ENCODE peak calls at places on chromosomes 7 and 10, in six cellular contexts. T, B, M, S, Z and U are unnamed samples.

GRCh38 chr7:102318482-102318971 is 31.9 kb downstream of the SH2B2 start:
- DNase-seq in S (no peak), T (no peak), M (peak; percentile 52), Z (no peak), B (no peak), U (no peak)

GRCh38 chr10:118669020-118669766 is 73.7 kb upstream of the PRLHR start:
- DNase-seq in S (no peak), T (no peak), Z (no peak), B (no peak), M (no peak), U (no peak)

GRCh38 chr10:104937528-104937927 is 296.4 kb downstream of the SORCS3 start:
- DNase-seq in Z (no peak), S (no peak), B (no peak), M (peak; percentile 91), T (no peak), U (no peak)

GRCh38 chr10:44984671-44985101 is 6.1 kb upstream of the DEPP1 start:
- DNase-seq in Z (no peak), M (peak; percentile 8), S (no peak), B (peak; percentile 52), T (no peak), U (no peak)

GRCh38 chr7:99943641-99944507 is 14.5 kb upstream of the GJC3 start:
- DNase-seq in T (no peak), B (no peak), S (no peak), M (no peak), Z (peak; percentile 48), U (no peak)

GRCh38 chr10:90969947-90970673 is 49.2 kb upstream of the ANKRD1 start:
- DNase-seq in T (no peak), Z (no peak), S (no peak), B (no peak), M (no peak), U (no peak)

GRCh38 chr10:126090911-126091728 is 194.8 kb downstream of the FANK1 start:
- DNase-seq in Z (no peak), M (no peak), T (no peak), B (no peak), S (peak; percentile 51), U (no peak)

GRCh38 chr7:85972504-85973141 is 671.1 kb upstream of the GRM3 start:
- DNase-seq in T (no peak), M (no peak), B (peak; percentile 61), S (no peak), Z (no peak), U (no peak)

GRCh38 chr7:82678259-82678658 is 234.7 kb upstream of the CACNA2D1 start:
- DNase-seq in B (no peak), T (no peak), S (no peak), M (no peak), Z (no peak), U (no peak)

GRCh38 chr7:6198687-6199595 is 73.5 kb downstream of the CYTH3 start:
- DNase-seq in M (no peak), S (no peak), B (no peak), Z (no peak), T (no peak), U (no peak)

GRCh38 chr7:134690016-134690415 is 43.4 kb downstream of the BPGM start:
- DNase-seq in S (no peak), B (no peak), T (no peak), M (no peak), Z (no peak), U (no peak)

GRCh38 chr7:15977663-15978062 is 291.2 kb upstream of the MEOX2 start:
- DNase-seq in T (no peak), Z (no peak), M (no peak), B (no peak), S (no peak), U (no peak)

GRCh38 chr7:130114776-130115175 is 44.4 kb downstream of the KLHDC10 start:
- DNase-seq in B (no peak), T (no peak), S (no peak), M (no peak), Z (no peak), U (no peak)

GRCh38 chr10:100713859-100714565 is 31.4 kb upstream of the PAX2 start:
- DNase-seq in Z (no peak), T (no peak), B (peak; percentile 39), S (no peak), M (no peak), U (no peak)
- H3K27me3 ChIP-seq in Z (peaks cover 85% of the 10 kb centered on the region), T (peaks cover 100% of the 10 kb centered on the region), B (peaks cover 99% of the 10 kb centered on the region), S (peaks cover 57% of the 10 kb centered on the region), M (no peaks in the 10 kb centered on the region), U (no peaks in the 10 kb centered on the region)

GRCh38 chr7:12686894-12687212 is 580 bp upstream of the ARL4A start:
- DNase-seq in M (no peak), T (no peak), Z (no peak), B (no peak), S (no peak), U (no peak)
- TF ChIP-seq CTCF in M (no peak), T (peak; percentile 54), Z (no peak), B (no peak), S (no peak), U (no peak)

GRCh38 chr10:96044686-96045085 is 1.3 kb downstream of the CCNJ start:
- DNase-seq in Z (no peak), S (no peak), B (no peak), T (no peak), M (no peak), U (no peak)

GRCh38 chr10:96043895-96044580 is 655 bp downstream of the CCNJ start:
- DNase-seq in M (peak; percentile 48), T (no peak), Z (peak; percentile 20), B (peak; percentile 74), S (peak; percentile 25), U (peak; percentile 32)

GRCh38 chr10:96041146-96041545 is 2.2 kb upstream of the CCNJ start:
- DNase-seq in T (no peak), Z (no peak), B (no peak), M (no peak), S (no peak), U (no peak)

GRCh38 chr10:96046546-96046945 is 3.2 kb downstream of the CCNJ start:
- DNase-seq in Z (no peak), S (no peak), T (no peak), M (no peak), B (no peak), U (no peak)

GRCh38 chr10:96043157-96043894 is at the start of gene CCNJ:
- DNase-seq in Z (peak; percentile 82), S (peak; percentile 87), T (peak; percentile 77), B (peak; percentile 94), M (peak; percentile 88), U (peak; percentile 92)
- TF ChIP-seq POLR2A in Z (no peak), S (peak; percentile 83), T (peak; percentile 63), B (peak; percentile 42), M (peak; percentile 77), U (peak; percentile 62)

DNA sequence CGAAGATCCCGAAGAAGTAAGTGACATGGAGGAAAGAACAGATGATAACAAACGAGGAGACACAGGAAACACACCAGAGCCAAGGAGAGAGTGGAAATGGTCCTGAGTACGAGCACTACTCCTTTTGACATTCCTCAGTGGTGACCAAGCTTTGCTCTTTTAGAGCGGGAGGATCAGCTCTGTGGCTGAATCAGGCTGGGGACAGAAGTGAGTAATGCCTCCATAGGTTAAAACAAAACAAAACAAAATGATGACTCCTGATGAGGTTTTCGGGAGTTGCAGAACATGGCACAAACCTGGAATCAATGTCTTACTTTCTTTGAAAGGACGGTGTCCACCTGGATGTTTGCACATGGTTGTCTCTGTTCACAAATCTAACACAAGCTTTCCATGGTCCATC is 30.3 kb upstream of the TCF7L2 start:
- DNase-seq in S (no peak), T (no peak), M (no peak), Z (no peak), B (no peak), U (no peak)
- H3K27me3 ChIP-seq in S (no peaks in the 10 kb centered on the region), T (no peaks in the 10 kb centered on the region), M (no peaks in the 10 kb centered on the region), Z (no peaks in the 10 kb centered on the region), B (no peaks in the 10 kb centered on the region), U (no peaks in the 10 kb centered on the region)

GRCh38 chr10:79155301-79156081 is 86.7 kb downstream of the ZMIZ1 start:
- DNase-seq in S (no peak), T (no peak), Z (no peak), M (no peak), B (peak; percentile 79), U (no peak)
- TF ChIP-seq CTCF in S (peak; percentile 6), T (peak; percentile 6), Z (no peak), M (no peak), B (no peak), U (no peak)

GRCh38 chr7:55017841-55018240 is 976 bp upstream of the EGFR start:
- DNase-seq in T (no peak), M (no peak), Z (no peak), B (no peak), S (no peak), U (no peak)

GRCh38 chr7:55019329-55019690 is 493 bp downstream of the EGFR start:
- DNase-seq in Z (peak; percentile 62), B (peak; percentile 92), M (peak; percentile 84), T (peak; percentile 46), S (peak; percentile 75), U (no peak)

GRCh38 chr7:55016061-55016745 is 2.6 kb upstream of the EGFR start:
- DNase-seq in M (no peak), Z (no peak), T (no peak), B (no peak), S (no peak), U (no peak)

GRCh38 chr7:55018361-55019328 is at the start of gene EGFR:
- DNase-seq in B (peak; percentile 94), Z (peak; percentile 73), T (peak; percentile 66), S (peak; percentile 87), M (peak; percentile 87), U (peak; percentile 86)

DNA sequence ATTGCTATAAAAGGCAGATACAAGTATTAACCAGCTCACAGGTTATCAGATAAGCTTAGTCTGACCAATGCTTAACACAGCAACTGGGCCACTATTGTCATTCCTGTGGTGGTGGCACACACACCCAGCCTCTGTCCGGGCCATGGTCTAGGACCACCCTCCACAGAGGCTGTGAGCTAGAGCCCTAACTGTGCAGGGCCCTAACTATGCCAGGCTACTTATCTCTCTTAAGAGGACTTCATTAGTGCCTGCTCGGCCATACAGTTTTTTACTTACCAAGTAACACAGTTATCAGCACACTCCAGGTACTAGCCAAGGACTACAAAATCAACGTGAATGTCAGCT is 2.1 kb upstream of the EGFR start:
- DNase-seq in Z (no peak), B (no peak), M (no peak), S (no peak), T (no peak), U (no peak)
- TF ChIP-seq POLR2A in Z (no peak), B (no peak), M (no peak), S (no peak), T (no peak), U (no peak)

GRCh38 chr7:122302826-122303521 is 1.6 kb downstream of the FEZF1 start:
- DNase-seq in B (no peak), M (no peak), Z (no peak), S (no peak), T (no peak), U (no peak)

GRCh38 chr7:122301858-122302745 is 2.4 kb downstream of the FEZF1 start:
- DNase-seq in S (no peak), T (no peak), M (no peak), Z (no peak), B (no peak), U (no peak)

GRCh38 chr7:122303971-122304603 is 463 bp downstream of the FEZF1 start:
- DNase-seq in T (no peak), B (no peak), M (no peak), Z (no peak), S (no peak), U (no peak)

GRCh38 chr7:122304604-122304975 is at the start of gene FEZF1:
- DNase-seq in S (no peak), T (no peak), M (peak; percentile 42), Z (no peak), B (no peak), U (no peak)

GRCh38 chr7:122303522-122303970 is 1.0 kb downstream of the FEZF1 start:
- DNase-seq in M (no peak), B (no peak), T (no peak), Z (no peak), S (no peak), U (no peak)
- H3K27me3 ChIP-seq in M (no peaks in the 10 kb centered on the region), B (peaks cover 100% of the 10 kb centered on the region), T (peaks cover 100% of the 10 kb centered on the region), Z (peaks cover 98% of the 10 kb centered on the region), S (peaks cover 83% of the 10 kb centered on the region), U (peaks cover 82% of the 10 kb centered on the region)